ENCODE peak calls at places on chromosomes 2 and 18, in seven cellular contexts. One of them, this sample, is unnamed.

GRCh38 chr2:106919012-106919411 is 33.0 kb upstream of the ST6GAL2 start:
- DNase-seq in stimulated activated CD8-positive, alpha-beta memory T cell treated with anti-CD3 and anti-CD28 coated beads, Interleukin-2, amount 100 ng/mL, for 1 hour: no peak
- DNase-seq in left cardiac atrium: no peak
- DNase-seq in AG08395: no peak
- DNase-seq in H9: no peak
- DNase-seq in naive thymus-derived CD8-positive, alpha-beta T cell: no peak
- DNase-seq in ACHN: no peak
- DNase-seq in this sample: no peak

GRCh38 chr2:71555798-71556454 is 102.6 kb downstream of the DYSF start:
- DNase-seq in AG08395: no peak
- DNase-seq in stimulated activated CD8-positive, alpha-beta memory T cell treated with anti-CD3 and anti-CD28 coated beads, Interleukin-2, amount 100 ng/mL, for 1 hour: no peak
- DNase-seq in ACHN: no peak
- DNase-seq in naive thymus-derived CD8-positive, alpha-beta T cell: no peak
- DNase-seq in H9: no peak
- DNase-seq in left cardiac atrium: peak
- DNase-seq in this sample: no peak

GRCh38 chr2:126115975-126116374 is 540.0 kb upstream of the GYPC start:
- DNase-seq in AG08395: no peak
- DNase-seq in left cardiac atrium: no peak
- DNase-seq in naive thymus-derived CD8-positive, alpha-beta T cell: no peak
- DNase-seq in H9: peak
- DNase-seq in stimulated activated CD8-positive, alpha-beta memory T cell treated with anti-CD3 and anti-CD28 coated beads, Interleukin-2, amount 100 ng/mL, for 1 hour: no peak
- DNase-seq in ACHN: no peak
- DNase-seq in this sample: no peak

GRCh38 chr2:205775091-205775876 is 93.0 kb downstream of the NRP2 start:
- DNase-seq in AG08395: no peak
- DNase-seq in ACHN: no peak
- DNase-seq in left cardiac atrium: no peak
- DNase-seq in stimulated activated CD8-positive, alpha-beta memory T cell treated with anti-CD3 and anti-CD28 coated beads, Interleukin-2, amount 100 ng/mL, for 1 hour: no peak
- DNase-seq in H9: no peak
- DNase-seq in naive thymus-derived CD8-positive, alpha-beta T cell: no peak
- DNase-seq in this sample: no peak

GRCh38 chr18:44066541-44066940 is 614.1 kb upstream of the SETBP1 start:
- DNase-seq in H9: no peak
- DNase-seq in left cardiac atrium: no peak
- DNase-seq in AG08395: no peak
- DNase-seq in stimulated activated CD8-positive, alpha-beta memory T cell treated with anti-CD3 and anti-CD28 coated beads, Interleukin-2, amount 100 ng/mL, for 1 hour: no peak
- DNase-seq in naive thymus-derived CD8-positive, alpha-beta T cell: no peak
- DNase-seq in ACHN: no peak
- DNase-seq in this sample: no peak

GRCh38 chr2:86195055-86195807 is at the start of gene IMMT:
- DNase-seq in H9: peak
- DNase-seq in left cardiac atrium: peak
- DNase-seq in ACHN: peak
- DNase-seq in stimulated activated CD8-positive, alpha-beta memory T cell treated with anti-CD3 and anti-CD28 coated beads, Interleukin-2, amount 100 ng/mL, for 1 hour: peak
- DNase-seq in AG08395: peak
- DNase-seq in naive thymus-derived CD8-positive, alpha-beta T cell: peak
- DNase-seq in this sample: peak

GRCh38 chr2:1674276-1674675 is 70.0 kb downstream of the PXDN start:
- DNase-seq in naive thymus-derived CD8-positive, alpha-beta T cell: no peak
- DNase-seq in AG08395: no peak
- DNase-seq in stimulated activated CD8-positive, alpha-beta memory T cell treated with anti-CD3 and anti-CD28 coated beads, Interleukin-2, amount 100 ng/mL, for 1 hour: no peak
- DNase-seq in H9: no peak
- DNase-seq in left cardiac atrium: no peak
- DNase-seq in ACHN: no peak
- DNase-seq in this sample: no peak

GRCh38 chr2:145006957-145007672 is 487.2 kb upstream of the ZEB2 start:
- DNase-seq in naive thymus-derived CD8-positive, alpha-beta T cell: no peak
- DNase-seq in H9: no peak
- DNase-seq in AG08395: peak
- DNase-seq in left cardiac atrium: peak
- DNase-seq in stimulated activated CD8-positive, alpha-beta memory T cell treated with anti-CD3 and anti-CD28 coated beads, Interleukin-2, amount 100 ng/mL, for 1 hour: no peak
- DNase-seq in ACHN: peak
- DNase-seq in this sample: no peak

GRCh38 chr18:6219116-6219717 is 195.5 kb downstream of the L3MBTL4 start:
- DNase-seq in ACHN: peak
- DNase-seq in stimulated activated CD8-positive, alpha-beta memory T cell treated with anti-CD3 and anti-CD28 coated beads, Interleukin-2, amount 100 ng/mL, for 1 hour: no peak
- DNase-seq in AG08395: peak
- DNase-seq in left cardiac atrium: no peak
- DNase-seq in H9: peak
- DNase-seq in naive thymus-derived CD8-positive, alpha-beta T cell: no peak
- DNase-seq in this sample: peak

GRCh38 chr18:3513481-3513880 is 63.5 kb downstream of the TGIF1 start:
- DNase-seq in H9: no peak
- DNase-seq in AG08395: no peak
- DNase-seq in left cardiac atrium: no peak
- DNase-seq in naive thymus-derived CD8-positive, alpha-beta T cell: no peak
- DNase-seq in stimulated activated CD8-positive, alpha-beta memory T cell treated with anti-CD3 and anti-CD28 coated beads, Interleukin-2, amount 100 ng/mL, for 1 hour: no peak
- DNase-seq in ACHN: no peak
- DNase-seq in this sample: no peak

GRCh38 chr2:106158871-106159270 is 35.2 kb downstream of the UXS1 start:
- DNase-seq in stimulated activated CD8-positive, alpha-beta memory T cell treated with anti-CD3 and anti-CD28 coated beads, Interleukin-2, amount 100 ng/mL, for 1 hour: no peak
- DNase-seq in AG08395: no peak
- DNase-seq in left cardiac atrium: no peak
- DNase-seq in ACHN: no peak
- DNase-seq in H9: no peak
- DNase-seq in naive thymus-derived CD8-positive, alpha-beta T cell: peak
- DNase-seq in this sample: no peak

GRCh38 chr2:109382236-109382930 is 231.4 kb downstream of the SEPTIN10 start:
- DNase-seq in ACHN: no peak
- DNase-seq in left cardiac atrium: no peak
- DNase-seq in naive thymus-derived CD8-positive, alpha-beta T cell: no peak
- DNase-seq in H9: peak
- DNase-seq in AG08395: no peak
- DNase-seq in stimulated activated CD8-positive, alpha-beta memory T cell treated with anti-CD3 and anti-CD28 coated beads, Interleukin-2, amount 100 ng/mL, for 1 hour: no peak
- DNase-seq in this sample: no peak

GRCh38 chr2:208112969-208113368 is 11.4 kb downstream of the CRYGD start:
- DNase-seq in H9: peak
- DNase-seq in naive thymus-derived CD8-positive, alpha-beta T cell: no peak
- DNase-seq in stimulated activated CD8-positive, alpha-beta memory T cell treated with anti-CD3 and anti-CD28 coated beads, Interleukin-2, amount 100 ng/mL, for 1 hour: no peak
- DNase-seq in AG08395: no peak
- DNase-seq in ACHN: no peak
- DNase-seq in left cardiac atrium: no peak
- DNase-seq in this sample: no peak

GRCh38 chr2:176931588-176932563 is 280.7 kb upstream of the HNRNPA3 start:
- DNase-seq in ACHN: no peak
- DNase-seq in stimulated activated CD8-positive, alpha-beta memory T cell treated with anti-CD3 and anti-CD28 coated beads, Interleukin-2, amount 100 ng/mL, for 1 hour: no peak
- DNase-seq in AG08395: peak
- DNase-seq in H9: no peak
- DNase-seq in naive thymus-derived CD8-positive, alpha-beta T cell: peak
- DNase-seq in left cardiac atrium: no peak
- DNase-seq in this sample: peak

GRCh38 chr2:48131503-48132293 is 225.4 kb upstream of the FBXO11 start:
- DNase-seq in left cardiac atrium: no peak
- DNase-seq in naive thymus-derived CD8-positive, alpha-beta T cell: no peak
- DNase-seq in ACHN: no peak
- DNase-seq in AG08395: peak
- DNase-seq in H9: no peak
- DNase-seq in stimulated activated CD8-positive, alpha-beta memory T cell treated with anti-CD3 and anti-CD28 coated beads, Interleukin-2, amount 100 ng/mL, for 1 hour: no peak
- DNase-seq in this sample: no peak